ENCODE peak calls at places on chromosomes 3 and 15, in seven cellular contexts. G is H54; A is foreskin fibroblast; J is activated T-helper 1 cell treated with Interleukin-2 at 50 U/mL for 16 hours; R is kidney glomerular epithelial cell; E is CD4-positive, alpha-beta T cell; Z is cerebellar nuclear complex. C is an unnamed sample.

GRCh38 chr15:101807345-101807945 is 4.1 kb downstream of the OR4F6 start:
- DNase-seq in E (no peak), G (peak), R (peak), A (peak), Z (no peak), J (no peak), C (no peak)

GRCh38 chr15:59247364-59247763 is 40.7 kb downstream of the LDHAL6B start:
- DNase-seq in A (peak), E (peak), R (peak), Z (no peak), J (no peak), G (peak), C (no peak)

GRCh38 chr15:62112616-62113593 is 46.1 kb downstream of the C2CD4A start:
- DNase-seq in J (no peak), A (peak), E (no peak), Z (no peak), R (peak), G (peak), C (peak)

GRCh38 chr3:31813686-31814085 is 167.4 kb downstream of the OSBPL10 start:
- DNase-seq in Z (no peak), J (no peak), E (no peak), G (no peak), R (no peak), A (no peak), C (no peak)

GRCh38 chr3:37934631-37935289 is 55.8 kb upstream of the VILL start:
- DNase-seq in R (no peak), G (no peak), E (no peak), J (no peak), Z (no peak), A (peak), C (no peak)

GRCh38 chr3:61146010-61146569 is 105.2 kb downstream of the FHIT start:
- DNase-seq in E (no peak), J (no peak), A (no peak), Z (no peak), G (no peak), R (no peak), C (no peak)

GRCh38 chr15:71654714-71655174 is 155.6 kb upstream of the NR2E3 start:
- DNase-seq in R (no peak), J (no peak), G (no peak), E (no peak), A (no peak), Z (no peak), C (no peak)

GRCh38 chr3:154023148-154023547 is 98.0 kb upstream of the ARHGEF26 start:
- DNase-seq in G (no peak), Z (no peak), J (no peak), R (peak), A (no peak), E (no peak), C (no peak)

GRCh38 chr3:23739536-23739935 is 66.2 kb upstream of the UBE2E1 start:
- DNase-seq in Z (no peak), J (no peak), R (no peak), A (peak), E (no peak), G (no peak), C (no peak)

GRCh38 chr15:68768321-68768720 is 52.4 kb downstream of the ANP32A start:
- DNase-seq in J (no peak), G (no peak), A (peak), R (no peak), Z (no peak), E (no peak), C (peak)

C was measured in keratinocyte.